ENCODE peak calls at places on chromosomes 13 and 19, in eight cellular contexts. S, L, F, N, I, M, U and J are unnamed samples.

GRCh38 chr13:93007928-93008327 is 218.7 kb upstream of the GPC6 start:
- DNase-seq in I (no peak), L (no peak), U (no peak), S (no peak), F (no peak), M (no peak), N (no peak), J (no peak)

GRCh38 chr13:111385182-111385857 is 64.9 kb downstream of the TEX29 start:
- DNase-seq in M (no peak), F (no peak), L (peak; percentile 29), I (no peak), S (no peak), N (no peak), U (no peak), J (no peak)

GRCh38 chr13:39777527-39778061 is 122.1 kb downstream of the COG6 start:
- DNase-seq in S (no peak), U (no peak), M (peak; percentile 57), F (peak; percentile 51), N (peak; percentile 79), I (no peak), L (no peak), J (no peak)

GRCh38 chr13:114068723-114069322 is 63.6 kb downstream of the RASA3 start:
- DNase-seq in S (no peak), F (peak; percentile 29), I (no peak), N (no peak), U (no peak), L (no peak), M (no peak), J (no peak)

GRCh38 chr19:37872383-37872782 is 34.0 kb downstream of the WDR87 start:
- DNase-seq in S (no peak), M (no peak), I (no peak), F (no peak), U (no peak), N (no peak), L (no peak), J (no peak)

GRCh38 chr19:40242480-40242879 is 16.0 kb upstream of the CCNP start:
- DNase-seq in M (no peak), L (no peak), I (no peak), S (no peak), N (no peak), F (no peak), U (no peak), J (no peak)

GRCh38 chr19:33610588-33610987 is 11.2 kb upstream of the CHST8 start:
- DNase-seq in I (no peak), U (no peak), S (no peak), L (no peak), F (no peak), M (no peak), N (no peak), J (no peak)

GRCh38 chr19:13718733-13719132 is 45.6 kb upstream of the MRI1 start:
- DNase-seq in F (no peak), S (no peak), M (no peak), U (no peak), I (peak; percentile 31), N (peak; percentile 53), L (no peak), J (peak; percentile 67)

GRCh38 chr19:18282788-18283141 is 1.3 kb upstream of the JUND start:
- DNase-seq in S (no peak), F (peak; percentile 40), M (no peak), L (no peak), I (no peak), N (no peak), U (no peak), J (no peak)

GRCh38 chr19:1566392-1567115 is 1.6 kb downstream of the MEX3D start:
- DNase-seq in U (no peak), N (peak; percentile 9), S (no peak), L (peak; percentile 46), M (no peak), F (no peak), I (peak; percentile 84), J (peak; percentile 98)

GRCh38 chr19:2867025-2867991 is at the start of gene ZNF556:
- DNase-seq in U (no peak), L (no peak), I (no peak), M (peak; percentile 72), N (no peak), S (no peak), F (no peak), J (peak; percentile 57)

GRCh38 chr19:2863818-2864217 is 3.3 kb upstream of the ZNF556 start:
- DNase-seq in N (no peak), L (no peak), S (no peak), M (no peak), U (no peak), I (no peak), F (no peak), J (no peak)

GRCh38 chr19:2865334-2866221 is 1.6 kb upstream of the ZNF556 start:
- DNase-seq in S (no peak), U (no peak), N (no peak), M (no peak), I (no peak), L (no peak), F (no peak), J (no peak)

GRCh38 chr19:2869618-2870017 is 2.5 kb downstream of the ZNF556 start:
- DNase-seq in L (no peak), U (no peak), I (no peak), F (no peak), S (no peak), N (no peak), M (no peak), J (no peak)

DNA sequence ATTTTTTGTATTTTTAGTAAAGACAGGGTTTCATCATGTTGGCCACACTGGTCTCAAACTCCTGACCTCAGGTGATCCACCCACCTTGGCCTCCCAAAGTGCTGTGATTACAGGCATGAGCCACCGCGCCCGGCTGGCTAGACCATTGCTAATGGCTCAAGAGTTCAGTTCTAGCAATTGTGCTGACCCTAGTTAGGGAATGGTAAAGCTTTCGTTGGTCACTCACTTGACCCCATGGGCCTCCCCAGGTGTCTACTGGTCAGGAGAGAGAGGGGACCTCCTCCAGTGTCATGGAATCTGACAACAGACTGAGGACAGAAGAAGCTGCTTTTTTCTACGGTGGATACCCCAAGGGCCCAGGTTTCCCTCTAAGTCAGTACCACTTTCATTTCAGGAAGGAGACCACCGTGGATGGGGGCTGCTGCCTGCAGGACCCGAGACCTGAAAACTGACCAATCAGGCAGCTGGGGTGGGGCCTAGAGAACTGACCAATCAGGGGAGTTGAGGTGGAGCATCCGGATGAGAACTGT is 575 bp upstream of the ZNF556 start:
- DNase-seq in M (no peak), L (no peak), S (no peak), I (no peak), U (no peak), N (no peak), F (no peak), J (no peak)
- H3K4me3 ChIP-seq in M (no peak overlapping the region), L (no peak overlapping the region), S (no peak overlapping the region), I (no peak overlapping the region), U (no peak overlapping the region), N (no peak overlapping the region), F (no peak overlapping the region), J (no peak overlapping the region)

GRCh38 chr19:17020823-17021222 is 5.8 kb downstream of the CPAMD8 start:
- DNase-seq in L (no peak), U (no peak), M (peak; percentile 43), S (no peak), N (no peak), F (no peak), I (no peak), J (no peak)

GRCh38 chr19:17021793-17022590 is 4.6 kb downstream of the CPAMD8 start:
- DNase-seq in M (no peak), I (no peak), S (no peak), U (no peak), F (no peak), L (no peak), N (no peak), J (no peak)

GRCh38 chr19:17020380-17020779 is 6.2 kb downstream of the CPAMD8 start:
- DNase-seq in U (no peak), I (no peak), S (no peak), F (no peak), M (no peak), L (no peak), N (no peak), J (no peak)

GRCh38 chr19:17023805-17024204 is 2.8 kb downstream of the CPAMD8 start:
- DNase-seq in U (no peak), N (no peak), S (no peak), M (no peak), I (no peak), L (no peak), F (no peak), J (no peak)

GRCh38 chr19:17021328-17021727 is 5.3 kb downstream of the CPAMD8 start:
- DNase-seq in S (no peak), M (no peak), U (no peak), N (no peak), F (no peak), I (no peak), L (no peak), J (no peak)
- H3K4me3 ChIP-seq in S (no peak overlapping the region), M (no peak overlapping the region), U (no peak overlapping the region), N (no peak overlapping the region), F (no peak overlapping the region), I (no peak overlapping the region), L (no peak overlapping the region), J (no peak overlapping the region)

GRCh38 chr13:51760592-51760991 is 43.4 kb downstream of the DHRS12 start:
- DNase-seq in U (no peak), S (no peak), I (no peak), L (no peak), M (no peak), N (no peak), F (no peak), J (no peak)
- H3K4me3 ChIP-seq in U (peak overlapping the region; percentile 40), S (peak overlapping the region; percentile 55), I (no peak overlapping the region), L (no peak overlapping the region), M (no peak overlapping the region), N (no peak overlapping the region), F (no peak overlapping the region), J (no peak overlapping the region)

DNA sequence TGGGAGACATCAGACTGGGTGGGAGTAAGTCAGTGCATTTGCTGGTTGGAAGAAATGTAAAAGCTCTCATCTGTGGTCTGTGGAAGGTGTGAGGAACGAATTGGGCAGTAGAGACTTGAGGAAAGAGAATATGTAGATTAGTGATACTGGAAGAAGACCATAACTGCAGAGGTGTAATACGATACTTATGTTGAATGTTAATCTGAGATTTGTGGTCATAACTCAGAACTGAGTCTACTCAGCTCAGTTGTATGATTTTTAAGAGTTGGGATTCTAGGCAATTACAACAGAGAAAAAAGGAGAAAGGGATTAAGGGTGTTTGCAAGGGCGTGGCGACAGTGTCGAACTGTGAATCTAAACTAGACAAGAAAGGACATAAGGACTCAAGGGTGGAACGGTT is 3.2 kb upstream of the IL17D start:
- DNase-seq in F (no peak), M (no peak), S (no peak), N (no peak), U (no peak), I (no peak), L (no peak), J (no peak)
- H3K4me3 ChIP-seq in F (no peak overlapping the region), M (no peak overlapping the region), S (no peak overlapping the region), N (no peak overlapping the region), U (no peak overlapping the region), I (no peak overlapping the region), L (no peak overlapping the region), J (no peak overlapping the region)